ENCODE peak calls at places on chromosome 7, in five cellular contexts. One of them, this sample, is unnamed. For H4K20me1, the result is how much of the 10 kb centered on the place peaks cover.

GRCh38 chr7:95491634-95492314 is 6.0 kb downstream of the ASB4 start:
- DNase-seq in astrocyte: peak
- DNase-seq in GM12878: no peak
- DNase-seq in MM.1S: no peak
- DNase-seq in K562: peak
- DNase-seq in this sample: no peak

GRCh38 chr7:192701-193536 is 548 bp downstream of the FAM20C start:
- DNase-seq in MM.1S: no peak
- DNase-seq in astrocyte: no peak
- DNase-seq in GM12878: no peak
- DNase-seq in K562: no peak
- DNase-seq in this sample: peak

GRCh38 chr7:130909881-130910672 is 176.1 kb upstream of the KLF14 start:
- DNase-seq in GM12878: no peak
- DNase-seq in MM.1S: no peak
- DNase-seq in astrocyte: peak
- DNase-seq in K562: peak
- DNase-seq in this sample: peak

GRCh38 chr7:11807000-11807399 is 25.0 kb downstream of the THSD7A start:
- DNase-seq in K562: no peak
- DNase-seq in GM12878: no peak
- DNase-seq in MM.1S: no peak
- DNase-seq in astrocyte: no peak
- DNase-seq in this sample: no peak

GRCh38 chr7:88759956-88760515 is 536 bp downstream of the ZNF804B start:
- DNase-seq in MM.1S: no peak
- DNase-seq in GM12878: no peak
- DNase-seq in K562: peak
- DNase-seq in astrocyte: no peak
- DNase-seq in this sample: no peak

GRCh38 chr7:50266893-50267386 is 37.6 kb upstream of the IKZF1 start:
- DNase-seq in K562: peak
- DNase-seq in MM.1S: no peak
- DNase-seq in GM12878: peak
- DNase-seq in astrocyte: no peak
- DNase-seq in this sample: no peak

GRCh38 chr7:50648076-50648475 is 82.9 kb upstream of the DDC start:
- DNase-seq in astrocyte: no peak
- DNase-seq in GM12878: no peak
- DNase-seq in MM.1S: no peak
- DNase-seq in K562: no peak
- DNase-seq in this sample: no peak

GRCh38 chr7:44071726-44072363 is 6.5 kb upstream of the PGAM2 start:
- DNase-seq in GM12878: no peak
- DNase-seq in astrocyte: no peak
- DNase-seq in MM.1S: no peak
- DNase-seq in K562: no peak
- DNase-seq in this sample: no peak

GRCh38 chr7:158761945-158762344 is 57.3 kb upstream of the NCAPG2 start:
- DNase-seq in GM12878: no peak
- DNase-seq in MM.1S: no peak
- DNase-seq in astrocyte: no peak
- DNase-seq in K562: no peak
- DNase-seq in this sample: no peak

GRCh38 chr7:68547794-68548193 is 1050.5 kb upstream of the AUTS2 start:
- DNase-seq in K562: no peak
- DNase-seq in GM12878: no peak
- DNase-seq in astrocyte: no peak
- DNase-seq in MM.1S: no peak
- DNase-seq in this sample: no peak

GRCh38 chr7:158849553-158850389 is 6.6 kb upstream of the DYNC2I1 start:
- DNase-seq in astrocyte: no peak
- DNase-seq in MM.1S: peak
- DNase-seq in K562: no peak
- DNase-seq in GM12878: no peak
- DNase-seq in this sample: no peak

GRCh38 chr7:108525327-108525984 is 479 bp downstream of the PNPLA8 start:
- DNase-seq in K562: peak
- DNase-seq in MM.1S: peak
- DNase-seq in GM12878: no peak
- DNase-seq in astrocyte: peak
- DNase-seq in this sample: peak

GRCh38 chr7:100418930-100419659 is 9.4 kb downstream of the ZCWPW1 start:
- DNase-seq in astrocyte: no peak
- DNase-seq in GM12878: no peak
- DNase-seq in K562: no peak
- DNase-seq in MM.1S: no peak
- DNase-seq in this sample: no peak

DNA sequence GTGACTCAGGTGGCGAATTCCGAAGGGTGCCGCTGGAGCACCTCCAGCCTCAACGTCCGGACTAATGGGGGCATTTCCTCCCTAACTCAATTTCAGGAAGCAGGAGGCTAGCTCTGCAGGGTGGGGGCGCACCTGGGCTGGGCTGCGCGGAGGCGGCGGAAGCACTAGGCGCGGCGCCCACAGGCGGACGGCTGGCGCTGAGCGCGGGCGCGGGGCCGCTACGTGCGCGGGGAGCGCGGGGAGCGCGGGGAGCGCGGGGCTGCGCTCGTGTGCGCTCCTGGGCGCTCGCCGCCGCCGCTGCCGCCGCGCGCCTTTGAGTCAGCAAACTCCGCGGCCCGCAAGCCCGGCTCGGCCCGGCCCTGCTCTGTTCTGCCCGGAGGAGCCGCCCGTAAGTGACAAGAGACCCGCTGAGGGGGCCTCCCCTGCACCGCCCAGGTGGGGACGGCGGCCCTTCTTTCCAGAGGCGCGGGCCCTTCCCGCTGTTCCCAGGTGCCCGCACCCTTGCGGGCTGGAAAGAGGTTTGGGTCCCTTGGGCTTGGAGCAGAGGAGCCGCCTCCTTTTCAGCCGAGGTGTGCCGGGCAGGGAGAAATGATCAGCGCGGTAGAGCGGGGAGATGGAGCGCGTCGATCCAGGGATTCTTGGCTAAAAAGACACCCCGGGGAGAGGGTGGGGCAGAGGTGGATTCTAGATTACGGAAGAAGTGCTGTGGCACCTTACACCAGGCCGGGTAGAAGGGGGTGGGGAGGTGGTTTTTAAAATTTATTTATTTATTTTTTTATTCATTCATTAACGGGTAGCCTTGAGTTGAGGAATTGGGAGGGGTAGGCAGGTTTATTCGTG is at the start of gene SNX10:
- DNase-seq in astrocyte: peak
- DNase-seq in GM12878: no peak
- DNase-seq in MM.1S: peak
- DNase-seq in K562: peak
- DNase-seq in this sample: peak
- H4K20me1 ChIP-seq in astrocyte: under half
- H4K20me1 ChIP-seq in GM12878: under half
- H4K20me1 ChIP-seq in MM.1S: under half
- H4K20me1 ChIP-seq in K562: under half
- H4K20me1 ChIP-seq in this sample: under half

DNA sequence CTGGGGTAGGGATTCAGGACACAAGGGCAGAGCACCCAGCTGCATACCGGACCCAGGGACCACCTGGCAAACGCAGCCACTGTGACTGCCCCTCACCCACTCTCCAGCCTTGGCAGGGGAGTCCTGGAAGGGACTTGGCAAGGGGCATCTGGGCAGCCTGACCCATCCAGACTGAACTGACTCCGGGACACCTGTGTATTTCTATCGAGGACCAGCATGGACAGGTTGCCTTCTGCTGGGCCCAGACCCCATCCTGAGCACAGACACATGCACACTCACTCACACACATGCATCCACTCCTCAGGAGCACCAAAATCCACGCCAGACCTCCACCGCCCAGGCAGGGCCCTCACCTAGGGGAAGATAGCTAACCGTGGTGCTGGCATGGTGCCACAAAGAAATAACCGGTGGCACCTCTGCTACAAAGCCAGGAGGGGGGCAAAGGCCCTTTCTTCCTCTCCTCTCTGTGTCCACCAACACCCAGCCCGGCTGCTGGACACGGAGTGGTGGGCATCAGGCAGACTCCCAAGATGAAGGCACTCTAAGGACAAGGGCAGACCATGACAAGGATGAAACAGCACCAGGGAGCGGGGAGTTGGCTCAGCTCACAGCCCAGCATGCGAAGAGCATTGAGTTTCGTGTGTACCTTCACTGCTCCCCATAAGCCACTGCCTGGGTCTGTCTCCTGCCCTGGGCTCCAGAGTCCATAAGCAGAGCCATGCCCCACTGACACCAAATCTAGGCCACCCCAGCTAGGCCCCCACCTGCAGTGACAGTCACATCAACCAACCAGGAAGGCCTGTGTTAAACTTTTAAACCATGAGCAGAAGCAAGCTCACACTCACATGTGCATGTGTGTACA is 35.3 kb downstream of the KCNH2 start:
- DNase-seq in astrocyte: no peak
- DNase-seq in GM12878: no peak
- DNase-seq in MM.1S: no peak
- DNase-seq in K562: no peak
- DNase-seq in this sample: no peak
- H4K20me1 ChIP-seq in astrocyte: under half
- H4K20me1 ChIP-seq in GM12878: under half
- H4K20me1 ChIP-seq in MM.1S: under half
- H4K20me1 ChIP-seq in K562: under half
- H4K20me1 ChIP-seq in this sample: under half

DNA sequence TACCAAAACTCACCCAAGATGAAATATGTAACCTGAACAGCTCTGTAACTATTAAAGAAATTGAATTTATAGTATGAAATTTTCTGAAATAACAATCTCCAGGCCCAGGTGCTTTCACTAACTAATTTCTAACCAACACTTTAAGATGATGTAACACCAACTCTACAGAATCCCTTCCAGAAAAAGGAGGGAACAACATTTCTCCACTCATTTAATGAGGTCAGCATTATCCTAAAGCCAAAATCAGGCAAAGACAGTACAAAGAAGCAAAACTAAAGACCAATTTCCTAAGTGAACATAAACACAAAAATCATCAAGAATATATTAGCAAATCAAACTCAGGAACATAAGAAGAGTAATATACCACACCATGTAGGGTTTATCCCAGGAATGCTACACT is 65.5 kb downstream of the KMT2C start:
- DNase-seq in MM.1S: no peak
- DNase-seq in GM12878: no peak
- DNase-seq in astrocyte: no peak
- DNase-seq in K562: no peak
- DNase-seq in this sample: no peak
- H4K20me1 ChIP-seq in MM.1S: under half
- H4K20me1 ChIP-seq in GM12878: under half
- H4K20me1 ChIP-seq in astrocyte: half or more
- H4K20me1 ChIP-seq in K562: under half
- H4K20me1 ChIP-seq in this sample: under half

GRCh38 chr7:2525161-2525930 is 5.8 kb downstream of the LFNG start:
- DNase-seq in MM.1S: no peak
- DNase-seq in K562: no peak
- DNase-seq in astrocyte: no peak
- DNase-seq in GM12878: no peak
- DNase-seq in this sample: no peak

GRCh38 chr7:2522780-2523433 is 3.3 kb downstream of the LFNG start:
- DNase-seq in GM12878: no peak
- DNase-seq in MM.1S: no peak
- DNase-seq in K562: no peak
- DNase-seq in astrocyte: peak
- DNase-seq in this sample: peak

GRCh38 chr7:2524808-2525140 is 5.2 kb downstream of the LFNG start:
- DNase-seq in K562: no peak
- DNase-seq in GM12878: no peak
- DNase-seq in MM.1S: no peak
- DNase-seq in astrocyte: no peak
- DNase-seq in this sample: no peak

GRCh38 chr7:2523461-2523905 is 3.9 kb downstream of the LFNG start:
- DNase-seq in GM12878: no peak
- DNase-seq in K562: no peak
- DNase-seq in MM.1S: no peak
- DNase-seq in astrocyte: no peak
- DNase-seq in this sample: no peak

DNA sequence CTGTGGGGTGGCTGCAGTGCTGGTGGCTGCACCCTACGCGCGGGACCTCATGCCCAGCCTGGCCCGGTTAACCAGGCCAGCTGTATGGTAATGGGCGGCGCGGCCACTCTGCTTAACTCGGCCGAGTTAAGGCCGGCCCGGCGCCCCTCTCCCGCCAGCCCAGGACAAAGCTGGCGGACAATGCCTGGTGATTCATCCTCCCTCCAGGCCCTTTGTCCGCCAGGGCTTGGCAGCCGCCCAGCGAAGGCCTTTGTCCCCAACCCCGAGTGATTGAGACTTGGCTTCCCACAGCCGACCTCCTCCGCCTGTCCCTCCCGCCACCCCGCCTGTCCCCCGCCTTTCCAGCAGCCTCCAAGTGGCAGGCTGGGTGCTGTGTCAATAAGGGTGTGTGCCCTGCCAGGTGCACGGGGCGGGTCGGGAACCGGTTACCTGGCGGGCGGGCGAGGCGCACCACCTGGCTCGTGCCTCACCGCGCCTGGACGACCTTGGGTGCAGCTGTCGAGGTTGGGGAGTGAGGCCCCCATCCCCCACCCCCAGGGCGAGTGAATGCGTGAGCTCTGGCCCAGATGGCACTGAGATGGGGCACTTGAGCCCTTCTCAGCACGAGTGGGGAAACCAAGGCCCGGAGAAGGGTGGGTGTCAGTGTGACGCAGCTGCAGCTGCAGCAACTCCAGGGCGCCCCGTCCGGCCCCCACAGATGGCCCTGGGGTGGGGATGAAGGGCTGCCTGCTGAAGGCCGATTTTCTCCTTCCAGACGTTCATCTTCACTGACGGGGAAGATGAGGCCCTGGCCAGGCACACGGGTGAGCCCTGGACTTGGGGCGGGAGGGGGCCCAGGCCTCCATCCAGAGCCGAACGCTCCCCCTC is 4.6 kb downstream of the LFNG start:
- DNase-seq in MM.1S: peak
- DNase-seq in astrocyte: peak
- DNase-seq in GM12878: no peak
- DNase-seq in K562: peak
- DNase-seq in this sample: peak
- H4K20me1 ChIP-seq in MM.1S: under half
- H4K20me1 ChIP-seq in astrocyte: half or more
- H4K20me1 ChIP-seq in GM12878: under half
- H4K20me1 ChIP-seq in K562: under half
- H4K20me1 ChIP-seq in this sample: under half